ENCODE peak calls at places on chromosomes 2 and 18, in six cellular contexts. E, O, D, K, L and Z are unnamed samples. For H3K4me1, the result is how much of the 10 kb centered on the place peaks cover.

GRCh38 chr18:36672437-36673344 is 156.1 kb downstream of the TPGS2 start:
- DNase-seq in E (no peak), O (no peak), D (no peak), K (no peak), L (no peak), Z (peak)

GRCh38 chr18:67665266-67665665 is 148.7 kb upstream of the DSEL start:
- DNase-seq in E (no peak), O (no peak), D (no peak), K (no peak), L (no peak), Z (no peak)

GRCh38 chr18:28576941-28577340 is 400.0 kb upstream of the CDH2 start:
- DNase-seq in E (no peak), O (no peak), D (no peak), K (no peak), L (no peak), Z (no peak)

GRCh38 chr2:145654746-145655145 is 1134.8 kb upstream of the ZEB2 start:
- DNase-seq in E (no peak), O (no peak), D (no peak), K (no peak), L (no peak), Z (no peak)

GRCh38 chr2:71646028-71646427 is 192.7 kb downstream of the DYSF start:
- DNase-seq in E (no peak), O (no peak), D (peak), K (no peak), L (no peak), Z (no peak)

GRCh38 chr2:159755788-159756187 is 42.2 kb downstream of the CD302 start:
- DNase-seq in E (peak), O (peak), D (no peak), K (no peak), L (no peak), Z (no peak)

GRCh38 chr2:98026927-98027522 is 31.3 kb upstream of the TMEM131 start:
- DNase-seq in E (no peak), O (no peak), D (no peak), K (no peak), L (peak), Z (no peak)

GRCh38 chr2:108189316-108189715 is 50.5 kb upstream of the SULT1C3 start:
- DNase-seq in E (no peak), O (no peak), D (no peak), K (no peak), L (no peak), Z (no peak)

GRCh38 chr18:1438458-1438910 is 533.8 kb downstream of the ADCYAP1 start:
- DNase-seq in E (no peak), O (no peak), D (no peak), K (no peak), L (no peak), Z (no peak)

GRCh38 chr18:27723168-27723567 is 453.8 kb downstream of the CDH2 start:
- DNase-seq in E (no peak), O (no peak), D (no peak), K (no peak), L (no peak), Z (no peak)

GRCh38 chr2:188974184-188974583 is at the start of gene COL3A1:
- DNase-seq in E (no peak), O (no peak), D (peak), K (no peak), L (no peak), Z (peak)

GRCh38 chr2:95530734-95531133 is 46.2 kb upstream of the TRIM43B start:
- DNase-seq in E (no peak), O (no peak), D (no peak), K (no peak), L (peak), Z (no peak)

GRCh38 chr2:173075056-173075780 is 428 bp upstream of the MAP3K20 start:
- DNase-seq in E (no peak), O (no peak), D (no peak), K (no peak), L (no peak), Z (no peak)

GRCh38 chr2:162118166-162119031 is 33.6 kb downstream of the GCG start:
- DNase-seq in E (no peak), O (no peak), D (peak), K (no peak), L (no peak), Z (no peak)

GRCh38 chr2:215288112-215288815 is 23.6 kb upstream of the ATIC start:
- DNase-seq in E (no peak), O (no peak), D (no peak), K (no peak), L (no peak), Z (no peak)

GRCh38 chr18:4831791-4832375 is 365.2 kb downstream of the AKAIN1 start:
- DNase-seq in E (no peak), O (no peak), D (no peak), K (no peak), L (no peak), Z (no peak)

GRCh38 chr2:36773947-36774346 is 77.4 kb downstream of the VIT start:
- DNase-seq in E (no peak), O (no peak), D (no peak), K (no peak), L (no peak), Z (no peak)

GRCh38 chr2:232511336-232511863 is 8.8 kb upstream of the PRSS56 start:
- DNase-seq in E (no peak), O (no peak), D (no peak), K (no peak), L (no peak), Z (no peak)

GRCh38 chr18:63366270-63366990 is 576 bp downstream of the KDSR start:
- DNase-seq in E (peak), O (peak), D (peak), K (peak), L (no peak), Z (peak)

GRCh38 chr18:48902856-48903601 is 47.7 kb downstream of the SMAD7 start:
- DNase-seq in E (no peak), O (peak), D (peak), K (peak), L (no peak), Z (no peak)

GRCh38 chr2:70049261-70049660 is 38.0 kb upstream of the PCBP1 start:
- DNase-seq in E (no peak), O (no peak), D (no peak), K (no peak), L (no peak), Z (no peak)

GRCh38 chr2:10278029-10278762 is 24.5 kb upstream of the HPCAL1 start:
- DNase-seq in E (no peak), O (peak), D (peak), K (peak), L (no peak), Z (peak)

GRCh38 chr2:216302981-216303676 is 69.2 kb downstream of the MARCHF4 start:
- DNase-seq in E (no peak), O (no peak), D (no peak), K (no peak), L (no peak), Z (no peak)

GRCh38 chr2:45275235-45275805 is 266.1 kb upstream of the SIX2 start:
- DNase-seq in E (no peak), O (peak), D (peak), K (no peak), L (no peak), Z (no peak)

GRCh38 chr2:227462972-227463931 is 8.7 kb upstream of the AGFG1 start:
- DNase-seq in E (no peak), O (no peak), D (no peak), K (no peak), L (no peak), Z (no peak)

GRCh38 chr2:98463988-98464771 is 19.5 kb downstream of the INPP4A start:
- DNase-seq in E (no peak), O (no peak), D (peak), K (no peak), L (no peak), Z (peak)

GRCh38 chr2:18194161-18194560 is 315.7 kb downstream of the KCNS3 start:
- DNase-seq in E (no peak), O (no peak), D (no peak), K (no peak), L (no peak), Z (no peak)

GRCh38 chr2:60581461-60582282 is 28.2 kb upstream of the BCL11A start:
- DNase-seq in E (no peak), O (peak), D (peak), K (peak), L (no peak), Z (peak)

GRCh38 chr2:167411367-167411766 is 523.1 kb downstream of the XIRP2 start:
- DNase-seq in E (no peak), O (no peak), D (no peak), K (no peak), L (no peak), Z (no peak)

GRCh38 chr18:24051256-24051947 is 36.8 kb downstream of the TTC39C start:
- DNase-seq in E (no peak), O (peak), D (no peak), K (no peak), L (peak), Z (no peak)

GRCh38 chr2:10282621-10283105 is 20.0 kb upstream of the HPCAL1 start:
- DNase-seq in E (no peak), O (no peak), D (peak), K (peak), L (no peak), Z (no peak)

GRCh38 chr2:8456149-8457091 is 225.4 kb upstream of the ID2 start:
- DNase-seq in E (no peak), O (no peak), D (peak), K (no peak), L (no peak), Z (no peak)

GRCh38 chr18:57141208-57142129 is 5.4 kb upstream of the BOD1L2 start:
- DNase-seq in E (no peak), O (peak), D (no peak), K (no peak), L (no peak), Z (peak)

GRCh38 chr2:233006648-233007047 is 6.4 kb downstream of the NGEF start:
- DNase-seq in E (no peak), O (no peak), D (no peak), K (peak), L (no peak), Z (no peak)

GRCh38 chr2:18284331-18284730 is 276.1 kb downstream of the RDH14 start:
- DNase-seq in E (no peak), O (no peak), D (no peak), K (no peak), L (no peak), Z (no peak)

GRCh38 chr2:149278146-149278878 is 52.1 kb upstream of the LYPD6 start:
- DNase-seq in E (no peak), O (no peak), D (no peak), K (no peak), L (no peak), Z (no peak)

GRCh38 chr2:160377204-160377995 is 116.2 kb downstream of the RBMS1 start:
- DNase-seq in E (no peak), O (no peak), D (no peak), K (no peak), L (no peak), Z (no peak)

GRCh38 chr2:160566717-160567116 is 73.1 kb upstream of the RBMS1 start:
- DNase-seq in E (no peak), O (no peak), D (no peak), K (no peak), L (no peak), Z (no peak)

DNA sequence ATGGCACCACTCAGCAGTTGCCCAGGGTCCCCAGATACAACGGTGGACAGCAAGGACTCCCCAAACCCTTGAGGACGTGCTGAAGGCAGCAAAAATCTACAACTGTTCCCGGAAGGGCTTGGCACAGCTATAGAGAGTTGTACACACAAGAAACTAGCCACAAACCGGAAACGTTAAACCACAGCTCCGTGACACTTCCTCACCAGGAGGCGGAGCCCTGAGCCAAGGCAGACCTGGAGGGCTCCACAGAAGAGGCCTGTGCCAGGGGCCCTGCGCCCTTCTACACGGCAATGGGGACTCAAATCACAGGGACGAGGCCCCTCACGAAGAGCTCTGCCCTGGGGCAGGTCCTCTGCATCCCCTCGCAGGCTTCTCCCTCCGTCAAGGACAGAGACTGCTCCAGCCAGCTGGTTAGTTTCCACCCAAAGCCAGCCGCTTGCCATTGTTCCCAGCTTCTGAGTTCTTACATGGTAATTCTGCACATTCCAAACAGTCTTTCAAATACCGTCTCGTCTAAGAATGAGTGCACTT is 133.3 kb downstream of the HDAC4 start:
- DNase-seq in E (peak), O (no peak), D (peak), K (peak), L (peak), Z (peak)
- TF ChIP-seq POLR2A in E (no peak), O (no peak), D (no peak), K (no peak), L (peak), Z (peak)

DNA sequence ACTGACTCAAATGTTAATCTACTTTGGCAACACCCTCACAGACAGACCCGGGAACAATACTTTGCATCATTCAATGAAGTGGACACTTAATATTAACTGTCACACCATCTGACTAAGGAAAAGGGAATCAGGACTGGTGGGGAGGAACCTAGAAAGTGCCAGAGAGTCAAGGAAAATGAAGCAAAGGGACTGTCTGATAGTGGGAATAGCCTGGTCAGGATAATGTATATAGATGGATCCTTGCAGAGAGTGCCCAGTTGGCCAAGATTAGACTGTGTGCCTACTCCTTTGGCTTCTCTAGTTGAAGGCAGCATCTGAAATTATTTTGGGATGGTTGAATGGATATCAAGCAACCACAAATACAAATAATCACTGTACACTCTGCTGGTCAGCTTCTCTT is 45.2 kb downstream of the ARL6IP6 start:
- DNase-seq in E (no peak), O (no peak), D (no peak), K (no peak), L (no peak), Z (no peak)
- TF ChIP-seq POLR2AphosphoS5 in E (no peak), O (no peak), D (no peak), K (no peak), L (no peak), Z (no peak)

GRCh38 chr18:77046409-77046808 is 86.2 kb downstream of the MBP start:
- DNase-seq in E (no peak), O (no peak), D (no peak), K (no peak), L (no peak), Z (no peak)
- H3K4me1 ChIP-seq in E (under half), O (under half), D (under half), K (half or more), L (under half), Z (under half)

DNA sequence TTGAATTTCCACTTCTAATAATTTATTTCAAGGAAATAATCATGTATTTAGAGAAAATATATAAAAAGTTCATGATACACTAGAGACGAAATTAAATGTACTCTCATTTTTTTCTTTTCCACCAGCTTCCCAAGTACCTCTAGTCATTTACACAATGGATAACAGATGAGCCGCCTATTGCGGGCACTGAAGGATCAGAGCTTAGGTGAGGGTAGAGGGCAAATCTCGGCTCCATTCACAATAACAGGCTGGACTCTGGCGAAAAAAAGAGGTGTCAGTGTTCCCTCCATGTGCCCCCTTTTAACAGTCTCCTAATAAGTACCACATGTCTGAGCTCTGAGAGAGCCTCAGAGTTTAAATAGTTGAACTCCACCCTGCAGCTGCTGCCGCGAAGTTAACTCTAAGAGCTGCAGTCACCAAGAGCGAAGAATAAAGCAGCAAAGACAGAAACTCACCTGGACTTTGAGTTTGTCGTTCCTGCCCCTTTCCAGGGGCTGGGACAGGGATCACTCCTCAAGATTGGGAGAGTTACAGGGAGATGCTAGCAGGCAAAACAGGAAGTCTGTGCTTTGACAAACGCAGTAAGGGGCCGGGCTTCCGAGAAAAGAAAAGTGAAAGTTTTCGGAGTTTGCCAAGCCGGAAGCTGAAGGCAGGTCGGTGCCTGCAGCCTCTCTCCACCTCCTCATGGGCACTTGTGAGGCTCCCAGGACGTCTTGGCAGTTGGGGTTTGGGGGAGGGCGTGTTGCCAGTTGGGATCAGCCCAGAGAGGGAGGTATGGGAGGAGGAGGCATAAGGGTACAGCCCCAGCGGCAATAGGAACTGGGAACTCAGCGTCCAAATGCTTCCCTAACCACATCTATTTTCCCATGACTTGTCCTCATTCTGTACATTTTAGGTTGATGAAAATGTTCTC is at the start of gene SP110:
- DNase-seq in E (peak), O (peak), D (peak), K (peak), L (peak), Z (peak)
- TF ChIP-seq POLR2A in E (peak), O (peak), D (no peak), K (peak), L (peak), Z (peak)

DNA sequence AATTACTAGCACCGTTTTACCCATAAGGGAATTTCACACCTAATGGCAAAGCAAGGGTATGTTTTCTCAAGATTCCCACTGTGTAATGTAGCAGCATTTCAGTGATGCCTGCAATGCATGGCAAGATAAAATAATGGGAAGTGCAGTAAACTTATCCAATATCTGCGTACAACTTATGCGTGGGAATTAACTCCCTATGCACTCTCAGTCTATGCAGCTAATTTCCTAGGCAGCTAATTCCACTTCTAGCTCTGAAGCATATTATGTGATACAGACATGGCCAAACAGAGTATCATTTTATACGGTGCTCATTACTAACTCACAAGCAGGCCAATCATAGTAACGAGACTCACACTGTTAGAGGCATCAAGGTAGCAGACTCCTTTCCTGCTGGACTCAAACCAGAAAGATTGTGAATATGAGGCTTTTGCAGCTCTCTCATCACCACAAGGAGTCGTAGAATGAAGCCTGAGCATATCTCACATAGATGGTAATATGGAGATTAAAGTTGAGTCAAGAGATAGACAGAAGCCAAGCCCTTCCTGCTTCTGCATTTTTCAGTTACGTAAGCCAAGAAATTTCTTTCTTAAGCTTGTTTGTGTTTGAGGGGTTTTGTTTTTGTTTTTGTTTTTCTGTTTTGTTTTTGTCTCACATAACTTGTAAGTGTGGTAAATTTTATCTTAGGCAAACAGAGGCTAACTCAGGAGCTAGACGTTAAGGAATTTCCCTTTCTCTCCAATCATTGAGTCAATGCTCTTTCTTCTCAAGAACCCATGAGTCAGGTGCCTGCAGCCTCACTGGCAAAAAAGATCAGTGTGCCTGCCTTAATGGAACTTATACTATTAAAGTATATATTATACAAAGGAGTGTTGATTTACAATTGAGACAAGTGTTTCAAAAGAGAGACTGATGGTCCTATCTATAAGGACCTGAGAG is 34.7 kb upstream of the ITGAV start:
- DNase-seq in E (no peak), O (no peak), D (no peak), K (no peak), L (no peak), Z (no peak)
- TF ChIP-seq POLR2AphosphoS5 in E (no peak), O (no peak), D (no peak), K (no peak), L (no peak), Z (no peak)

GRCh38 chr2:219453691-219454131 is 19.1 kb downstream of the SPEG start:
- DNase-seq in E (no peak), O (no peak), D (peak), K (no peak), L (no peak), Z (peak)

GRCh38 chr2:219449609-219450008 is 15.0 kb downstream of the SPEG start:
- DNase-seq in E (no peak), O (no peak), D (no peak), K (no peak), L (no peak), Z (no peak)

GRCh38 chr2:219452361-219453317 is 18.0 kb downstream of the SPEG start:
- DNase-seq in E (peak), O (no peak), D (peak), K (no peak), L (no peak), Z (peak)

GRCh38 chr2:219454217-219454616 is 19.6 kb downstream of the SPEG start:
- DNase-seq in E (no peak), O (no peak), D (peak), K (no peak), L (no peak), Z (no peak)

GRCh38 chr2:219451626-219452360 is 17.1 kb downstream of the SPEG start:
- DNase-seq in E (no peak), O (no peak), D (peak), K (no peak), L (no peak), Z (peak)
- H3K4me1 ChIP-seq in E (under half), O (under half), D (half or more), K (under half), L (under half), Z (under half)

GRCh38 chr2:238288650-238289573 is 502 bp upstream of the PER2 start:
- DNase-seq in E (peak), O (peak), D (peak), K (peak), L (peak), Z (peak)

GRCh38 chr2:238290715-238291549 is 2.5 kb upstream of the PER2 start:
- DNase-seq in E (no peak), O (no peak), D (peak), K (peak), L (no peak), Z (peak)

GRCh38 chr2:238291550-238292281 is 3.3 kb upstream of the PER2 start:
- DNase-seq in E (no peak), O (no peak), D (peak), K (peak), L (no peak), Z (no peak)

GRCh38 chr2:238289574-238289973 is 1.2 kb upstream of the PER2 start:
- DNase-seq in E (no peak), O (no peak), D (peak), K (peak), L (no peak), Z (no peak)

GRCh38 chr2:238290079-238290478 is 1.7 kb upstream of the PER2 start:
- DNase-seq in E (peak), O (peak), D (peak), K (peak), L (no peak), Z (peak)
- TF ChIP-seq POLR2A in E (no peak), O (no peak), D (no peak), K (no peak), L (no peak), Z (peak)